ENCODE peak calls at places on chromosomes 3 and 15, in four cellular contexts. X is A549, C is GM12878, J is HepG2. Y is an unnamed sample.

GRCh38 chr3:107680698-107681097 is 157.9 kb downstream of the BBX start:
- DNase-seq in J (no peak), C (no peak), X (no peak), Y (no peak)

GRCh38 chr15:66701422-66702034 is 508 bp upstream of the SMAD6 start:
- DNase-seq in C (no peak), J (peak; percentile 42), X (peak; percentile 82), Y (peak; percentile 77)

GRCh38 chr15:67829647-67830504 is 4.6 kb downstream of the SKOR1 start:
- DNase-seq in X (no peak), J (no peak), C (no peak), Y (no peak)

GRCh38 chr3:113736548-113737089 is 9.4 kb downstream of the NAA50 start:
- DNase-seq in J (peak; percentile 60), X (peak; percentile 57), C (peak; percentile 44), Y (peak; percentile 52)

GRCh38 chr3:129490273-129490675 is 38.2 kb upstream of the RHO start:
- DNase-seq in J (peak; percentile 83), X (peak; percentile 89), C (peak; percentile 12), Y (peak; percentile 84)

GRCh38 chr3:172654470-172654869 is 56.4 kb downstream of the NCEH1 start:
- DNase-seq in J (no peak), X (no peak), C (no peak), Y (no peak)

GRCh38 chr3:46442591-46443530 is 21.8 kb downstream of the LTF start:
- DNase-seq in J (peak; percentile 10), C (no peak), X (peak; percentile 51), Y (peak; percentile 46)

GRCh38 chr15:85407421-85408269 is 27.2 kb downstream of the AKAP13 start:
- DNase-seq in X (peak; percentile 75), C (no peak), J (peak; percentile 39), Y (no peak)

GRCh38 chr15:35813573-35813972 is 267.6 kb upstream of the DPH6 start:
- DNase-seq in C (no peak), J (no peak), X (no peak), Y (no peak)

GRCh38 chr3:170075425-170076091 is 37.8 kb downstream of the GPR160 start:
- DNase-seq in C (no peak), J (peak; percentile 15), X (no peak), Y (no peak)

GRCh38 chr3:85846940-85847339 is 888.2 kb downstream of the CADM2 start:
- DNase-seq in X (no peak), C (no peak), J (no peak), Y (peak; percentile 5)

GRCh38 chr3:79887203-79887602 is 119.4 kb upstream of the ROBO1 start:
- DNase-seq in X (no peak), J (no peak), C (no peak), Y (no peak)

GRCh38 chr3:138833908-138834358 is 795 bp downstream of the PIK3CB start:
- DNase-seq in J (no peak), X (no peak), C (no peak), Y (peak; percentile 36)

GRCh38 chr3:160796813-160797164 is 40.8 kb downstream of the PPM1L start:
- DNase-seq in C (no peak), X (no peak), J (peak; percentile 17), Y (no peak)

GRCh38 chr3:61725851-61726333 is 164.5 kb downstream of the PTPRG start:
- DNase-seq in C (no peak), X (no peak), J (peak; percentile 95), Y (no peak)

GRCh38 chr3:134794323-134794722 is 737 bp upstream of the EPHB1 start:
- DNase-seq in C (no peak), J (no peak), X (no peak), Y (no peak)

GRCh38 chr3:132001036-132001435 is 33.8 kb downstream of the CPNE4 start:
- DNase-seq in J (no peak), C (no peak), X (no peak), Y (no peak)

GRCh38 chr3:12993022-12993622 is 80.1 kb downstream of the IQSEC1 start:
- DNase-seq in J (peak; percentile 39), X (no peak), C (no peak), Y (peak; percentile 63)

GRCh38 chr15:99430881-99431401 is 134.8 kb upstream of the MEF2A start:
- DNase-seq in C (no peak), J (no peak), X (no peak), Y (no peak)

GRCh38 chr3:36944641-36945270 is at the start of gene TRANK1:
- DNase-seq in C (no peak), X (peak; percentile 47), J (no peak), Y (no peak)

GRCh38 chr3:136495213-136495612 is 245.1 kb downstream of the PCCB start:
- DNase-seq in C (no peak), X (no peak), J (no peak), Y (no peak)

GRCh38 chr3:102174312-102174712 is 260.5 kb upstream of the ZPLD1 start:
- DNase-seq in X (peak; percentile 73), J (no peak), C (no peak), Y (no peak)

GRCh38 chr3:57169106-57169505 is 4.0 kb upstream of the IL17RD start:
- DNase-seq in C (no peak), X (no peak), J (no peak), Y (no peak)

GRCh38 chr3:39330824-39331223 is 1.3 kb downstream of the CCR8 start:
- DNase-seq in J (no peak), X (no peak), C (no peak), Y (no peak)

GRCh38 chr15:83066761-83067637 is at the start of gene BTBD1:
- DNase-seq in X (peak; percentile 95), C (peak; percentile 60), J (peak; percentile 84), Y (peak; percentile 96)

GRCh38 chr3:160612386-160613115 is 47.2 kb upstream of the KPNA4 start:
- DNase-seq in C (no peak), J (no peak), X (no peak), Y (no peak)

GRCh38 chr3:177041021-177041729 is 156.1 kb downstream of the TBL1XR1 start:
- DNase-seq in J (no peak), X (no peak), C (no peak), Y (no peak)

DNA sequence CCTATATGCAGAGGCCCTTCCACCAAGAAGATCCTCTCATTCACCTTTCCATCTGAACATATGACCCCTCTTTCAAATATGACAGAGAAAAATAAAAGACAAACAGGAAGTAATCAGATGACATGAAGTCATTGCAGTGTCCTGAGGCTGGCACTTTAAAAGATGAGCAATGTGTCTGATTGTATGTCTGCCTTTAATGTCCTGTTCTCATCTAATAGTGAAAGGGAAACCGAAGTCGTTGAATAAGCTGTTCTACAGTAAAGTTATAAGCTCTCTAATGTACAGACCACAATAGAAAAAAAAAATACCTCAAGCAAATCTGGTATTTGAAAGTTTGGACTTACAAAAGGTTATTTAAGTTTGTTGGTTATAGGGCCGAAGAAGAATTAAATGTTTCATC is 243.0 kb downstream of the CLSTN2 start:
- DNase-seq in J (no peak), X (no peak), C (no peak), Y (no peak)
- TF ChIP-seq PBX3 in J (no peak), X (no peak), C (no peak), Y (no peak)

GRCh38 chr15:73602992-73603391 is 30.2 kb downstream of the NPTN start:
- DNase-seq in C (no peak), J (no peak), X (no peak), Y (no peak)

GRCh38 chr15:73604477-73604876 is 28.7 kb downstream of the NPTN start:
- DNase-seq in C (no peak), J (no peak), X (no peak), Y (no peak)

GRCh38 chr15:73607405-73607804 is 25.8 kb downstream of the NPTN start:
- DNase-seq in C (no peak), X (no peak), J (no peak), Y (no peak)

GRCh38 chr15:73605759-73606423 is 27.3 kb downstream of the NPTN start:
- DNase-seq in C (no peak), J (no peak), X (no peak), Y (no peak)

GRCh38 chr15:73608475-73608874 is 24.7 kb downstream of the NPTN start:
- DNase-seq in J (no peak), X (no peak), C (no peak), Y (no peak)
- TF ChIP-seq PBX3 in J (no peak), X (no peak), C (no peak), Y (no peak)

GRCh38 chr3:187042874-187043458 is 96.3 kb downstream of the RPL39L start:
- DNase-seq in J (no peak), X (no peak), C (no peak), Y (no peak)

GRCh38 chr3:187040637-187041361 is 98.5 kb downstream of the RPL39L start:
- DNase-seq in X (peak; percentile 38), C (no peak), J (peak; percentile 83), Y (no peak)

GRCh38 chr3:187039723-187040414 is 99.4 kb downstream of the RPL39L start:
- DNase-seq in J (peak; percentile 61), X (no peak), C (no peak), Y (no peak)

GRCh38 chr3:187042062-187042745 is 97.1 kb downstream of the RPL39L start:
- DNase-seq in X (no peak), C (no peak), J (no peak), Y (no peak)

GRCh38 chr3:187041362-187042061 is 97.8 kb downstream of the RPL39L start:
- DNase-seq in J (peak; percentile 97), C (no peak), X (no peak), Y (no peak)
- TF ChIP-seq PBX3 in J (no peak), C (no peak), X (no peak), Y (no peak)

GRCh38 chr15:70274255-70274654 is 176.5 kb upstream of the TLE3 start:
- DNase-seq in J (no peak), X (no peak), C (no peak), Y (no peak)

GRCh38 chr15:70276401-70276800 is 178.7 kb upstream of the TLE3 start:
- DNase-seq in J (no peak), C (no peak), X (no peak), Y (no peak)

GRCh38 chr15:70273808-70274207 is 176.1 kb upstream of the TLE3 start:
- DNase-seq in X (no peak), J (no peak), C (no peak), Y (no peak)

GRCh38 chr15:70275461-70276138 is 177.9 kb upstream of the TLE3 start:
- DNase-seq in X (no peak), J (no peak), C (no peak), Y (no peak)

GRCh38 chr15:70274908-70275307 is 177.2 kb upstream of the TLE3 start:
- DNase-seq in C (no peak), J (no peak), X (no peak), Y (no peak)
- TF ChIP-seq PBX3 in C (no peak), J (no peak), X (no peak), Y (no peak)

GRCh38 chr3:14222900-14223594 is 44.4 kb downstream of the LSM3 start:
- DNase-seq in J (no peak), X (no peak), C (peak; percentile 17), Y (no peak)

GRCh38 chr3:14224895-14225294 is 46.3 kb downstream of the LSM3 start:
- DNase-seq in X (no peak), J (no peak), C (no peak), Y (no peak)

GRCh38 chr3:14221902-14222301 is 43.3 kb downstream of the LSM3 start:
- DNase-seq in X (no peak), J (no peak), C (no peak), Y (no peak)

GRCh38 chr3:14222457-14222856 is 43.8 kb downstream of the LSM3 start:
- DNase-seq in C (no peak), X (no peak), J (no peak), Y (no peak)

GRCh38 chr3:14223595-14223994 is 45.0 kb downstream of the LSM3 start:
- DNase-seq in X (no peak), J (no peak), C (no peak), Y (no peak)
- TF ChIP-seq PBX3 in X (no peak), J (no peak), C (no peak), Y (no peak)